ENCODE peak calls at places on chromosomes 4 and X, in seven cellular contexts. V, W, B, G, O, X and A are unnamed samples.

GRCh38 chrX:319579-320125 is 1.1 kb upstream of the GTPBP6 start:
- DNase-seq in V (no peak), W (no peak), B (no peak), G (peak; percentile 16), O (peak; percentile 58), X (no peak), A (no peak)

GRCh38 chr4:99763635-99764101 is 53.0 kb upstream of the DAPP1 start:
- DNase-seq in V (peak; percentile 24), W (peak; percentile 95), B (no peak), G (peak; percentile 90), O (no peak), X (peak; percentile 96), A (peak; percentile 68)

GRCh38 chr4:73520821-73521220 is 39.3 kb downstream of the AFM start:
- DNase-seq in V (peak; percentile 12), W (peak; percentile 96), B (no peak), G (peak; percentile 17), O (no peak), X (peak; percentile 96), A (peak; percentile 69)

GRCh38 chr4:23887989-23888388 is 1.9 kb downstream of the PPARGC1A start:
- DNase-seq in V (no peak), W (no peak), B (no peak), G (no peak), O (no peak), X (no peak), A (no peak)

GRCh38 chr4:112726041-112726440 is 89.1 kb downstream of the LARP7 start:
- DNase-seq in V (no peak), W (no peak), B (no peak), G (no peak), O (no peak), X (no peak), A (no peak)

GRCh38 chr4:31045151-31045550 is 325.0 kb downstream of the PCDH7 start:
- DNase-seq in V (no peak), W (no peak), B (no peak), G (no peak), O (no peak), X (no peak), A (no peak)

GRCh38 chr4:17128268-17128667 is 229.8 kb upstream of the LDB2 start:
- DNase-seq in V (no peak), W (no peak), B (no peak), G (peak; percentile 53), O (no peak), X (peak; percentile 69), A (no peak)

GRCh38 chrX:44314259-44314734 is 29.2 kb downstream of the EFHC2 start:
- DNase-seq in V (peak; percentile 33), W (peak; percentile 37), B (no peak), G (peak; percentile 57), O (peak; percentile 53), X (peak; percentile 67), A (peak; percentile 33)

GRCh38 chr4:137367608-137368007 is 164.7 kb downstream of the PCDH18 start:
- DNase-seq in V (no peak), W (peak; percentile 25), B (no peak), G (peak; percentile 62), O (no peak), X (peak; percentile 80), A (peak; percentile 53)

GRCh38 chr4:78864405-78865024 is 74.7 kb downstream of the PAQR3 start:
- DNase-seq in V (peak; percentile 83), W (peak; percentile 86), B (no peak), G (peak; percentile 92), O (no peak), X (peak; percentile 92), A (peak; percentile 84)

GRCh38 chr4:85720736-85721135 is 245.8 kb downstream of the ARHGAP24 start:
- DNase-seq in V (peak; percentile 20), W (peak; percentile 47), B (no peak), G (peak; percentile 58), O (no peak), X (peak; percentile 45), A (peak; percentile 63)

GRCh38 chrX:105282077-105282476 is 61.6 kb upstream of the TEX13A start:
- DNase-seq in V (no peak), W (peak; percentile 5), B (no peak), G (no peak), O (no peak), X (no peak), A (no peak)

GRCh38 chr4:152415980-152416379 is 119.9 kb downstream of the FBXW7 start:
- DNase-seq in V (no peak), W (peak; percentile 45), B (no peak), G (peak; percentile 45), O (no peak), X (peak; percentile 37), A (peak; percentile 49)

GRCh38 chr4:56531149-56531770 is 25.7 kb downstream of the ARL9 start:
- DNase-seq in V (no peak), W (no peak), B (no peak), G (no peak), O (no peak), X (no peak), A (peak; percentile 5)

GRCh38 chr4:8278421-8279287 is 9.1 kb downstream of the HTRA3 start:
- DNase-seq in V (peak; percentile 71), W (peak; percentile 83), B (no peak), G (peak; percentile 74), O (peak; percentile 49), X (peak; percentile 88), A (peak; percentile 94)

GRCh38 chr4:173990126-173990878 is 293.2 kb downstream of the FBXO8 start:
- DNase-seq in V (peak; percentile 51), W (peak; percentile 44), B (no peak), G (peak; percentile 84), O (no peak), X (peak; percentile 81), A (peak; percentile 83)

GRCh38 chrX:129961180-129962083 is 21.0 kb upstream of the BCORL1 start:
- DNase-seq in V (peak; percentile 80), W (no peak), B (peak; percentile 46), G (no peak), O (peak; percentile 71), X (no peak), A (peak; percentile 35)

GRCh38 chr4:138835833-138836521 is 179.6 kb upstream of the NOCT start:
- DNase-seq in V (peak; percentile 66), W (peak; percentile 23), B (no peak), G (peak; percentile 41), O (peak; percentile 84), X (peak; percentile 49), A (no peak)

GRCh38 chr4:78293841-78294301 is 236.7 kb downstream of the FRAS1 start:
- DNase-seq in V (no peak), W (peak; percentile 88), B (no peak), G (peak; percentile 87), O (no peak), X (peak; percentile 90), A (peak; percentile 52)

GRCh38 chr4:7705062-7705461 is 234.6 kb downstream of the AFAP1 start:
- DNase-seq in V (no peak), W (no peak), B (no peak), G (no peak), O (peak; percentile 69), X (peak; percentile 13), A (no peak)

GRCh38 chrX:152601848-152602616 is 35.7 kb upstream of the GABRQ start:
- DNase-seq in V (no peak), W (peak; percentile 12), B (no peak), G (peak; percentile 4), O (no peak), X (no peak), A (no peak)

GRCh38 chr4:48275247-48275646 is 5.6 kb upstream of the TEC start:
- DNase-seq in V (no peak), W (no peak), B (no peak), G (peak; percentile 31), O (no peak), X (peak; percentile 52), A (peak; percentile 28)

GRCh38 chrX:5399403-5399802 is 829.3 kb downstream of the NLGN4X start:
- DNase-seq in V (no peak), W (no peak), B (no peak), G (no peak), O (no peak), X (no peak), A (no peak)

GRCh38 chr4:173411106-173411703 is 12.3 kb upstream of the SCRG1 start:
- DNase-seq in V (no peak), W (no peak), B (no peak), G (peak; percentile 33), O (no peak), X (no peak), A (no peak)